ENCODE peak calls at places on chromosome 12, in four cellular contexts. Z is activated CD4-positive, alpha-beta T cell treated with anti-CD3 and anti-CD28 coated beads, Interleukin-2, amount 50 U/mL, for 1 hour; K is RKO; B is left cardiac atrium. V is an unnamed sample.

GRCh38 chr12:8590842-8591545 is 21.7 kb downstream of the AICDA start:
- DNase-seq in K (no peak), Z (no peak), B (no peak), V (no peak)

GRCh38 chr12:27999521-27999920 is 27.0 kb upstream of the PTHLH start:
- DNase-seq in K (no peak), Z (no peak), B (no peak), V (no peak)

GRCh38 chr12:89836026-89836425 is 127.4 kb upstream of the ATP2B1 start:
- DNase-seq in K (no peak), B (no peak), Z (no peak), V (no peak)

GRCh38 chr12:110339184-110339952 is 58.3 kb downstream of the ATP2A2 start:
- DNase-seq in K (no peak), Z (no peak), B (no peak), V (no peak)

GRCh38 chr12:99910342-99910741 is 74.4 kb downstream of the ANKS1B start:
- DNase-seq in K (no peak), Z (no peak), B (no peak), V (no peak)

GRCh38 chr12:5083955-5084849 is 40.5 kb downstream of the KCNA5 start:
- DNase-seq in Z (no peak), K (peak; percentile 48), B (no peak), V (no peak)

GRCh38 chr12:56634837-56635538 is 4.9 kb upstream of the BAZ2A start:
- DNase-seq in Z (peak; percentile 58), K (peak; percentile 90), B (peak; percentile 72), V (peak; percentile 73)

GRCh38 chr12:30847259-30847658 is 79.3 kb upstream of the TSPAN11 start:
- DNase-seq in K (peak; percentile 85), B (no peak), Z (no peak), V (no peak)

GRCh38 chr12:96106137-96106536 is 70.8 kb upstream of the LTA4H start:
- DNase-seq in B (no peak), Z (no peak), K (no peak), V (no peak)